ENCODE peak calls at places on chromosomes 2 and 18, in six cellular contexts. J is adrenal gland, M is K562, O is transverse colon, G is fibroblast of mammary gland, T is sigmoid colon. I is an unnamed sample.
A peak's percentile ranks its signal among the peaks of the same experiment; 100 is the strongest.

GRCh38 chr2:42108852-42109251 is 60.3 kb upstream of the EML4 start:
- DNase-seq in J (no peak), M (no peak), O (no peak), G (no peak), T (no peak), I (no peak)

GRCh38 chr2:2763351-2763997 is 432.4 kb upstream of the MYT1L start:
- DNase-seq in J (no peak), M (no peak), O (no peak), G (no peak), T (no peak), I (no peak)

GRCh38 chr2:375270-375946 is 87.5 kb upstream of the ALKAL2 start:
- DNase-seq in J (no peak), M (no peak), O (no peak), G (no peak), T (no peak), I (no peak)

GRCh38 chr18:34223893-34224422 is 755 bp downstream of the NOL4 start:
- DNase-seq in J (no peak), M (no peak), O (no peak), G (no peak), T (no peak), I (no peak)

GRCh38 chr2:178072383-178073301 is at the start of gene PDE11A:
- DNase-seq in J (peak; percentile 76), M (peak; percentile 88), O (peak; percentile 92), G (peak; percentile 65), T (peak; percentile 88), I (peak; percentile 55)

GRCh38 chr2:61091485-61091884 is 25.8 kb downstream of the SANBR start:
- DNase-seq in J (no peak), M (no peak), O (no peak), G (no peak), T (no peak), I (no peak)

GRCh38 chr2:239285071-239285931 is 115.5 kb downstream of the HDAC4 start:
- DNase-seq in J (no peak), M (peak; percentile 42), O (peak; percentile 34), G (no peak), T (peak; percentile 66), I (peak; percentile 17)

GRCh38 chr2:236351966-236352525 is 87.8 kb upstream of the ASB18 start:
- DNase-seq in J (no peak), M (no peak), O (no peak), G (no peak), T (no peak), I (no peak)

GRCh38 chr18:34773961-34774754 is 64.1 kb downstream of the DTNA start:
- DNase-seq in J (peak; percentile 21), M (no peak), O (peak; percentile 27), G (peak; percentile 60), T (peak; percentile 70), I (peak; percentile 47)

GRCh38 chr2:27735263-27735904 is 36.1 kb upstream of the MRPL33 start:
- DNase-seq in J (peak; percentile 79), M (peak; percentile 65), O (peak; percentile 78), G (peak; percentile 74), T (peak; percentile 88), I (peak; percentile 86)
- H3K4me3 ChIP-seq in J (peak overlapping the region; percentile 42), M (peak overlapping the region; percentile 19), O (peak overlapping the region; percentile 18), G (peak overlapping the region; percentile 42), T (peak overlapping the region; percentile 59), I (peak overlapping the region; percentile 4)

DNA sequence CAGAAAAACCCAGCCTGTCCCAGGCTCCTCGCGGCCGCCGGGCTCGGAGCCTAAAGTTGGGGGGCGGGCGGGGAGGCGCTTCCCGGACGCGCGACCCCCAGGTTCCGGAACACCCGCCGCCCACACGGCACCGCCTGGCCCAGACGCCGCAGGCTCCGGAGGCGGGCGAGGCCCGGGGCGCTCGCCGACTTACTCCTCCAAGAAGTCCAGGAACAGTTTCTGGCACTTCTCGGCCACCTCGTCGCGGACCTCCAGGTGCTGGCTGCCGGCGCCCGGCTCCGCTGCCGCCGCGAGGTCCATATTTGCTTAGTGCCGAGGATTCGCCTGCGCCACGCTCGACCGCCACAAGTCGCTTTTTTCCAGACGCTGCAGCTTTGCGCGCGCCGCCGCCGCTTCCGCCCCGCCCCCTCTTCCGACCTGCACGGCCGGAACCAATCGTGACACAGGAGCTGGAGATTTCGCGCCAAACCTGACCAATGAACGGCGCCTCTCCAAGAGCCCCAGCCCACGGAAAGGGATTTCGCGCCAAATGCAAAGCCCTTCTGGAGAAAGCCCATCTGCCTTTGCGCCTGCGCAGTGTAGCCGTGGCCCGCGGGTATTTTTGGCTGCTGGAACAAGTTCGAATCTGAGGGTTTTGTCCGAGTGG is at the start of gene MCM6:
- DNase-seq in J (peak; percentile 98), M (peak; percentile 99), O (peak; percentile 98), G (peak; percentile 99), T (peak; percentile 98), I (peak; percentile 99)
- TF ChIP-seq CTCF in J (peak; percentile 16), M (no peak), O (peak; percentile 59), G (no peak), T (no peak), I (no peak)

GRCh38 chr18:10056506-10056905 is 142.7 kb downstream of the VAPA start:
- DNase-seq in J (no peak), M (no peak), O (no peak), G (no peak), T (no peak), I (no peak)

GRCh38 chr18:10055125-10055750 is 141.4 kb downstream of the VAPA start:
- DNase-seq in J (no peak), M (no peak), O (no peak), G (peak; percentile 59), T (no peak), I (no peak)

GRCh38 chr18:10059610-10060468 is 146.0 kb downstream of the VAPA start:
- DNase-seq in J (no peak), M (no peak), O (no peak), G (no peak), T (no peak), I (no peak)

GRCh38 chr18:10057808-10058791 is 144.3 kb downstream of the VAPA start:
- DNase-seq in J (no peak), M (no peak), O (no peak), G (peak; percentile 89), T (no peak), I (peak; percentile 93)

DNA sequence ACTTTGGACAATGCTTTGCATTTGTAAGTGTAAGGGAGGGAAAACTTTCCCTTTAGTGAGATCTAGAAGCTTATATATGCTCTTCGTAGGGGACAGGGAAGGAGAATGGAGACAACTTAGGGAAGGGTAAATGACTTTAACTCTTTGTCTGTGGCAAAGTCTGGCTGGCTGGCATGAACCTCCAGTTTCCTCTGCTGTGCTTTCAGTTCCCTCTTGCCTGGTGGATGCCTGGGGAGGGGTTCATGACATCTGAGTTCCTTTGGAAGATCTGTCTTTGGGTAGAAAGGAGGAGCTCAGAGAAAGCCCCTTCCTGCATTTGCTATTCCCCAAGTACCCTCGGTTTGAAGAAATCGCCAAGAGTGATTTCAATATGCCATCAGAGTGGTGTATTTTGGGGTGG is 143.6 kb downstream of the VAPA start:
- DNase-seq in J (no peak), M (no peak), O (no peak), G (no peak), T (no peak), I (no peak)
- H3K4me3 ChIP-seq in J (no peak overlapping the region), M (no peak overlapping the region), O (no peak overlapping the region), G (no peak overlapping the region), T (no peak overlapping the region), I (no peak overlapping the region)

GRCh38 chr18:31102941-31103340 is 720 bp upstream of the DSC2 start:
- DNase-seq in J (no peak), M (no peak), O (no peak), G (no peak), T (no peak), I (no peak)

GRCh38 chr18:31100598-31101147 is 1.5 kb downstream of the DSC2 start:
- DNase-seq in J (no peak), M (peak; percentile 49), O (peak; percentile 56), G (no peak), T (no peak), I (peak; percentile 17)

GRCh38 chr18:31099490-31100230 is 2.6 kb downstream of the DSC2 start:
- DNase-seq in J (no peak), M (no peak), O (peak; percentile 22), G (no peak), T (no peak), I (no peak)

GRCh38 chr18:31102020-31102684 is at the start of gene DSC2:
- DNase-seq in J (peak; percentile 15), M (peak; percentile 68), O (peak; percentile 86), G (no peak), T (no peak), I (no peak)

GRCh38 chr18:31101148-31102019 is 837 bp downstream of the DSC2 start:
- DNase-seq in J (peak; percentile 59), M (peak; percentile 80), O (peak; percentile 73), G (no peak), T (peak; percentile 80), I (peak; percentile 39)
- TF ChIP-seq CTCF in J (no peak), M (peak; percentile 16), O (no peak), G (no peak), T (no peak), I (no peak)